ENCODE peak calls at places on chromosome 9, in seven cellular contexts. P is pancreas, D is stomach, G is fibroblast of lung, B is heart left ventricle, Z is fibroblast of pulmonary artery, X is MM.1S. W is an unnamed sample.

GRCh38 chr9:84207443-84208032 is 133.0 kb downstream of the SLC28A3 start:
- DNase-seq in P (no peak), D (no peak), G (no peak), B (no peak), Z (peak; percentile 49), X (no peak), W (no peak)

GRCh38 chr9:68844623-68845612 is 139.9 kb downstream of the PIP5K1B start:
- DNase-seq in P (no peak), D (peak; percentile 38), G (no peak), B (no peak), Z (peak; percentile 33), X (peak; percentile 74), W (no peak)

GRCh38 chr9:134217431-134218210 is 53.3 kb upstream of the RNU6ATAC start:
- DNase-seq in P (peak; percentile 6), D (no peak), G (no peak), B (peak; percentile 46), Z (no peak), X (no peak), W (peak; percentile 21)

GRCh38 chr9:130268521-130269131 is 3.1 kb downstream of the HMCN2 start:
- DNase-seq in P (no peak), D (no peak), G (no peak), B (no peak), Z (no peak), X (no peak), W (no peak)

GRCh38 chr9:18149457-18150011 is 324.4 kb upstream of the ADAMTSL1 start:
- DNase-seq in P (no peak), D (no peak), G (no peak), B (no peak), Z (peak; percentile 11), X (no peak), W (no peak)

GRCh38 chr9:74772126-74772525 is 115.6 kb downstream of the TRPM6 start:
- DNase-seq in P (no peak), D (no peak), G (no peak), B (no peak), Z (no peak), X (no peak), W (no peak)

GRCh38 chr9:18473551-18474279 is at the start of gene ADAMTSL1:
- DNase-seq in P (peak; percentile 15), D (peak; percentile 48), G (peak; percentile 91), B (no peak), Z (peak; percentile 56), X (no peak), W (no peak)

GRCh38 chr9:27184556-27185351 is 75.7 kb downstream of the TEK start:
- DNase-seq in P (no peak), D (peak; percentile 36), G (no peak), B (no peak), Z (peak; percentile 55), X (no peak), W (peak; percentile 93)

GRCh38 chr9:131578778-131579504 is 33.6 kb downstream of the PRRT1B start:
- DNase-seq in P (no peak), D (no peak), G (no peak), B (no peak), Z (no peak), X (no peak), W (no peak)

GRCh38 chr9:99465231-99465891 is 243.3 kb downstream of the SEC61B start:
- DNase-seq in P (no peak), D (no peak), G (peak; percentile 74), B (no peak), Z (no peak), X (no peak), W (no peak)

GRCh38 chr9:8486095-8486494 is 686.5 kb upstream of the DMAC1 start:
- DNase-seq in P (no peak), D (peak; percentile 28), G (peak; percentile 32), B (no peak), Z (peak; percentile 35), X (no peak), W (no peak)

GRCh38 chr9:129253820-129254381 is 75.8 kb upstream of the IER5L start:
- DNase-seq in P (peak; percentile 47), D (no peak), G (peak; percentile 27), B (peak; percentile 85), Z (peak; percentile 64), X (no peak), W (no peak)

GRCh38 chr9:127580879-127581278 is 31.2 kb upstream of the STXBP1 start:
- DNase-seq in P (no peak), D (no peak), G (no peak), B (no peak), Z (no peak), X (no peak), W (no peak)

GRCh38 chr9:94153905-94154304 is 69.6 kb downstream of the PTPDC1 start:
- DNase-seq in P (no peak), D (no peak), G (no peak), B (no peak), Z (no peak), X (peak; percentile 64), W (no peak)

GRCh38 chr9:22119537-22120167 is 110.5 kb upstream of the CDKN2B start:
- DNase-seq in P (no peak), D (no peak), G (no peak), B (no peak), Z (peak; percentile 72), X (peak; percentile 43), W (no peak)

GRCh38 chr9:128702949-128703615 is 779 bp downstream of the PKN3 start:
- DNase-seq in P (peak; percentile 47), D (no peak), G (no peak), B (peak; percentile 73), Z (no peak), X (no peak), W (no peak)

GRCh38 chr9:77883133-77883532 is 148.5 kb downstream of the GNAQ start:
- DNase-seq in P (no peak), D (no peak), G (no peak), B (no peak), Z (no peak), X (no peak), W (no peak)

GRCh38 chr9:34589371-34589655 is 211 bp downstream of the CNTFR start:
- DNase-seq in P (no peak), D (no peak), G (no peak), B (no peak), Z (no peak), X (no peak), W (no peak)

GRCh38 chr9:72256912-72257311 is 107.7 kb downstream of the GDA start:
- DNase-seq in P (no peak), D (no peak), G (no peak), B (no peak), Z (no peak), X (no peak), W (no peak)

GRCh38 chr9:92438900-92439526 is 14.7 kb upstream of the OMD start:
- DNase-seq in P (no peak), D (no peak), G (no peak), B (no peak), Z (peak; percentile 62), X (peak; percentile 18), W (no peak)

GRCh38 chr9:35962126-35962906 is 4.4 kb upstream of the OR2S2 start:
- DNase-seq in P (no peak), D (no peak), G (peak; percentile 85), B (peak; percentile 68), Z (peak; percentile 69), X (no peak), W (no peak)

GRCh38 chr9:26955222-26955903 is 849 bp upstream of the IFT74 start:
- DNase-seq in P (no peak), D (no peak), G (no peak), B (no peak), Z (no peak), X (no peak), W (no peak)

DNA sequence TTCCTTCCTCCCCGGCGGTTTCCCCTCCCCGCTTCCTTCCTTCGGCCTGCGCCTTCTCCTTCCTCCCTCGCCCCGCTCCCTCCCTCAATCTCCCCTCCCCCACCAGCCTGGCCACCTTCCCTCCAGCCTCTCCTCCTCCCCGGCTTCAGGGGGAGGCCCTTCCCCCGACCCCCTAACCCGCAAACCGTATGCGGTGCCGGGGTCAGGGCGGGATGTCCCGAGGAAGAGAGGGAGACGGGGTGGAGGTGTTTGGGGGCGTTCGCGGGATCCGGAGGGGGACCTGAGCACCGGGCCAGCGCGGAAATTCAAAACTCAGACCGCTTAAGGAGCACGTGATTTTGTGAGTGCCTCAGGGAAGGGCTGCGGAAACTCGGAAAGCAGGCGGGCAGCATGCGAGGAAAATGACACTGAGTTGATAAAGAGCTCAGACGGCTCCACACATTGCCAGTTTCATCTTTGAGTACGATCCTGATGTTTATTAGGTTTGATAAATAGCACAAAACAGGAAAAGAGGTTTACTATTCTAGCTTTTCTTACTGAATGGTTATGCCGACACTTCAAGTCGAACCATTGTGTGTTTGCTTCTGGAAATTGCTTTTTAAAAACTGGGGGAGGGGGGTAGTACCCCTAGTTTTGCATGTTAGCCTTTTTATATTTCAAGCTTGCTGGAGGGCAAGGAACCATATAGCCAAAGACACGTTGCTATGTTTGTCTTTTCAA is 5.4 kb downstream of the PTCH1 start:
- DNase-seq in P (no peak), D (peak; percentile 50), G (peak; percentile 51), B (no peak), Z (peak; percentile 74), X (peak; percentile 68), W (peak; percentile 45)
- H3K4me3 ChIP-seq in P (peak overlapping the region; percentile 16), D (peak overlapping the region; percentile 76), G (peak overlapping the region; percentile 84), B (peak overlapping the region; percentile 77), Z (peak overlapping the region; percentile 85), X (peak overlapping the region; percentile 88), W (peak overlapping the region; percentile 63)

GRCh38 chr9:109198736-109199384 is 31.8 kb upstream of the FRRS1L start:
- DNase-seq in P (no peak), D (no peak), G (no peak), B (no peak), Z (no peak), X (no peak), W (no peak)
- TF ChIP-seq CTCF in P (no peak), D (no peak), G (no peak), B (no peak), Z (no peak), X (peak; percentile 31), W (peak; percentile 49)

DNA sequence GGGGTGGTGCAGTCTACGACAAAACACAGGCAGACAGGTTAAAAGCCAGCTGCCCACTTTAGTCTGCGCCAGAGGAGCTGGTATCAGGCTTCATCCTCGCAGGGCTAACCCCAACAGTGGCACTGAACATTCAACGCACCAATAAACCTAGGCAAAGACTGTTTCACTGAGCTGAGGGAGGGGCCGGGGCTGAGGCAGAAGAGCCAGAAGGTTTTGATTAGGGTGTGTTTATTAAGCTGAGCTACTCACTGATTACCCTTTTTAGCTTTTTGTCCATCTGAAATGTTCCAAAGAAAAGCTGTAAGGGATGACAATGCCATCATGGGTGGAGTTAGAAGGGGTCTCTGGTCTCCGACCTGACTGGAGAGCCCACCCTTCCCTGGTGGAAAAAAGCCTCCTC is 1.4 kb downstream of the ZMYND19 start:
- DNase-seq in P (peak; percentile 13), D (no peak), G (no peak), B (no peak), Z (no peak), X (no peak), W (no peak)
- H3K4me3 ChIP-seq in P (no peak overlapping the region), D (peak overlapping the region; percentile 69), G (peak overlapping the region; percentile 74), B (no peak overlapping the region), Z (peak overlapping the region; percentile 61), X (peak overlapping the region; percentile 93), W (peak overlapping the region; percentile 88)

GRCh38 chr9:38030658-38031057 is 38.4 kb downstream of the SHB start:
- DNase-seq in P (no peak), D (no peak), G (no peak), B (no peak), Z (no peak), X (no peak), W (no peak)
- TF ChIP-seq CTCF in P (no peak), D (no peak), G (peak; percentile 6), B (no peak), Z (peak; percentile 5), X (no peak), W (no peak)

GRCh38 chr9:16705121-16705604 is 165.3 kb downstream of the BNC2 start:
- DNase-seq in P (peak; percentile 62), D (peak; percentile 34), G (peak; percentile 99), B (peak; percentile 83), Z (peak; percentile 99), X (no peak), W (no peak)
- H3K4me3 ChIP-seq in P (no peak overlapping the region), D (peak overlapping the region; percentile 27), G (peak overlapping the region; percentile 39), B (no peak overlapping the region), Z (peak overlapping the region; percentile 63), X (no peak overlapping the region), W (no peak overlapping the region)

W was measured in LNCaP clone FGC.